ENCODE peak calls at places on chromosome 10, in eight cellular contexts. X is activated CD8-positive, alpha-beta memory T cell treated with anti-CD3 and anti-CD28 coated beads for 4 hours; Y is occipital lobe; P is RPMI8226; F is A549; N is caudate nucleus; D is pulmonary artery endothelial cell; K is astrocyte of the spinal cord. B is an unnamed sample.
A peak's percentile ranks its signal among the peaks of the same experiment; 100 is the strongest.

GRCh38 chr10:63703740-63704345 is 182.6 kb downstream of the REEP3 start:
- DNase-seq in D (no peak), Y (no peak), F (no peak), N (no peak), K (no peak), X (no peak), P (no peak), B (no peak)

GRCh38 chr10:3197354-3198003 is 24.9 kb upstream of the PITRM1 start:
- DNase-seq in D (peak; percentile 39), P (peak; percentile 55), N (peak; percentile 66), F (peak; percentile 92), Y (peak; percentile 73), K (peak; percentile 91), X (peak; percentile 52), B (peak; percentile 5)

GRCh38 chr10:27258492-27258837 is 17.9 kb upstream of the ACBD5 start:
- DNase-seq in N (no peak), X (no peak), D (no peak), F (no peak), Y (no peak), K (no peak), P (no peak), B (no peak)

GRCh38 chr10:26662864-26663263 is 34.6 kb upstream of the PDSS1 start:
- DNase-seq in D (no peak), K (no peak), F (no peak), P (no peak), Y (no peak), X (no peak), N (no peak), B (no peak)

GRCh38 chr10:60846173-60846572 is 67.9 kb downstream of the CDK1 start:
- DNase-seq in K (peak; percentile 8), X (no peak), P (no peak), F (no peak), N (no peak), Y (no peak), D (no peak), B (no peak)

GRCh38 chr10:126872768-126873167 is 32.5 kb upstream of the DOCK1 start:
- DNase-seq in X (no peak), N (no peak), P (peak; percentile 32), F (no peak), D (no peak), K (peak; percentile 48), Y (no peak), B (no peak)

GRCh38 chr10:110300486-110300986 is 4.2 kb downstream of the SMNDC1 start:
- DNase-seq in F (no peak), K (no peak), Y (no peak), N (no peak), D (no peak), X (no peak), P (no peak), B (no peak)

GRCh38 chr10:51462076-51462779 is 237.2 kb downstream of the CSTF2T start:
- DNase-seq in F (no peak), P (no peak), D (no peak), Y (no peak), K (no peak), N (no peak), X (no peak), B (no peak)

GRCh38 chr10:111116762-111117445 is 40.1 kb downstream of the ADRA2A start:
- DNase-seq in Y (no peak), P (no peak), X (no peak), F (no peak), N (no peak), D (no peak), K (no peak), B (no peak)